ENCODE peak calls at places on chromosomes 3 and 15, in ten cellular contexts. A, B, Q, N, H, F, P, S, O and R are unnamed samples.

GRCh38 chr3:50617911-50618481 is 1.0 kb downstream of the MAPKAPK3 start:
- DNase-seq in P (no peak), B (no peak), S (no peak), F (no peak), Q (no peak), N (no peak), A (no peak), H (no peak), O (no peak), R (no peak)

GRCh38 chr15:39096608-39097007 is 484.3 kb upstream of the THBS1 start:
- DNase-seq in Q (no peak), H (no peak), P (no peak), N (no peak), O (no peak), S (no peak), B (no peak), F (no peak), A (no peak), R (no peak)

GRCh38 chr3:8608041-8608790 is 36.4 kb downstream of the SSUH2 start:
- DNase-seq in B (no peak), Q (no peak), O (no peak), A (no peak), P (no peak), S (no peak), F (no peak), N (no peak), H (no peak), R (no peak)

GRCh38 chr15:33374181-33375006 is 63.6 kb downstream of the RYR3 start:
- DNase-seq in B (no peak), O (no peak), S (no peak), A (no peak), P (no peak), Q (no peak), N (no peak), H (no peak), F (no peak), R (no peak)

GRCh38 chr15:101549647-101550046 is 60.1 kb upstream of the PCSK6 start:
- DNase-seq in H (no peak), P (no peak), O (no peak), Q (no peak), A (no peak), N (no peak), F (no peak), S (no peak), B (no peak), R (no peak)

GRCh38 chr3:33131328-33132018 is 17.7 kb downstream of the CRTAP start:
- DNase-seq in N (no peak), P (no peak), F (peak), A (peak), B (no peak), Q (peak), H (peak), S (no peak), O (no peak), R (no peak)

GRCh38 chr15:100056411-100057072 is 285.2 kb downstream of the ADAMTS17 start:
- DNase-seq in P (no peak), F (no peak), N (no peak), B (no peak), H (no peak), S (no peak), O (no peak), Q (no peak), A (no peak), R (no peak)

GRCh38 chr3:132553811-132554210 is 43.3 kb upstream of the ACKR4 start:
- DNase-seq in A (no peak), B (no peak), H (no peak), S (no peak), F (no peak), Q (no peak), O (no peak), N (no peak), P (no peak), R (no peak)

GRCh38 chr15:42450434-42450790 is 40.5 kb downstream of the ZNF106 start:
- DNase-seq in S (no peak), Q (no peak), B (no peak), H (no peak), N (no peak), A (no peak), O (no peak), P (no peak), F (no peak), R (no peak)

GRCh38 chr15:20345401-20345958 is 196.1 kb downstream of the GOLGA6L6 start:
- DNase-seq in F (no peak), O (no peak), Q (peak), N (no peak), H (no peak), A (no peak), S (no peak), P (no peak), B (no peak), R (no peak)

GRCh38 chr3:46593979-46594378 is 18.3 kb upstream of the FAM240A start:
- DNase-seq in F (no peak), S (no peak), N (no peak), Q (no peak), B (no peak), A (no peak), O (no peak), H (no peak), P (no peak), R (no peak)

GRCh38 chr3:9168230-9168629 is 81.2 kb downstream of the SRGAP3 start:
- DNase-seq in B (no peak), P (peak), H (no peak), A (no peak), F (no peak), O (no peak), S (no peak), N (no peak), Q (no peak), R (no peak)

GRCh38 chr3:197586181-197586580 is 30.4 kb upstream of the BDH1 start:
- DNase-seq in P (no peak), B (no peak), A (no peak), N (no peak), F (no peak), O (no peak), Q (no peak), H (no peak), S (no peak), R (no peak)

GRCh38 chr3:53258600-53259426 is 3.0 kb upstream of the TKT start:
- DNase-seq in H (no peak), S (no peak), F (no peak), Q (no peak), A (no peak), N (no peak), P (no peak), O (no peak), B (no peak), R (no peak)

GRCh38 chr15:68106656-68107055 is 52.5 kb downstream of the PIAS1 start:
- DNase-seq in H (peak), B (no peak), A (no peak), N (no peak), P (no peak), Q (no peak), S (no peak), O (no peak), F (no peak), R (no peak)

GRCh38 chr15:80179025-80179759 is 26.4 kb downstream of the FAH start:
- DNase-seq in O (no peak), A (no peak), Q (no peak), F (no peak), S (no peak), P (no peak), N (no peak), H (peak), B (peak), R (peak)

GRCh38 chr15:25022233-25022632 is 67.4 kb downstream of the SNRPN start:
- DNase-seq in P (no peak), B (no peak), A (no peak), Q (no peak), O (no peak), H (peak), N (no peak), F (no peak), S (no peak), R (no peak)

GRCh38 chr3:187929115-187929828 is 184.0 kb upstream of the BCL6 start:
- DNase-seq in P (no peak), Q (no peak), A (no peak), H (no peak), S (no peak), B (no peak), F (no peak), N (no peak), O (no peak), R (no peak)

GRCh38 chr3:50375200-50375931 is 16.0 kb upstream of the TMEM115 start:
- DNase-seq in P (no peak), Q (no peak), H (no peak), A (no peak), S (no peak), F (no peak), B (no peak), N (no peak), O (no peak), R (no peak)

GRCh38 chr3:12027199-12027598 is 23.0 kb downstream of the SYN2 start:
- DNase-seq in N (no peak), A (no peak), H (no peak), B (no peak), O (no peak), Q (no peak), P (no peak), S (no peak), F (no peak), R (no peak)

GRCh38 chr15:45710657-45711056 is 75.8 kb downstream of the SQOR start:
- DNase-seq in S (no peak), Q (no peak), O (no peak), F (no peak), H (no peak), N (no peak), A (no peak), B (no peak), P (no peak), R (no peak)

GRCh38 chr3:108324177-108324576 is 27.8 kb downstream of the HHLA2 start:
- DNase-seq in P (no peak), N (no peak), Q (no peak), B (no peak), O (no peak), F (no peak), S (no peak), H (no peak), A (no peak), R (no peak)

GRCh38 chr3:160986060-160986459 is 119.1 kb downstream of the B3GALNT1 start:
- DNase-seq in Q (no peak), P (no peak), B (no peak), N (no peak), H (no peak), A (no peak), F (no peak), S (peak), O (peak), R (no peak)

GRCh38 chr15:68843425-68844311 is 23.0 kb upstream of the ANP32A start:
- DNase-seq in A (no peak), O (no peak), B (no peak), S (peak), P (no peak), H (peak), N (no peak), F (no peak), Q (no peak), R (no peak)

GRCh38 chr15:73072894-73073293 is 20.6 kb downstream of the NEO1 start:
- DNase-seq in B (no peak), S (no peak), A (no peak), O (no peak), F (no peak), Q (no peak), H (no peak), N (no peak), P (no peak), R (no peak)

GRCh38 chr3:13685721-13686120 is 136.8 kb downstream of the FBLN2 start:
- DNase-seq in O (no peak), S (no peak), N (no peak), Q (no peak), P (no peak), H (no peak), B (no peak), A (no peak), F (no peak), R (no peak)

GRCh38 chr3:142586803-142587406 is 8.4 kb upstream of the ATR start:
- DNase-seq in S (peak), A (peak), O (peak), F (peak), P (no peak), Q (no peak), B (peak), N (no peak), H (peak), R (peak)

GRCh38 chr15:91142097-91142744 is 42.2 kb downstream of the SV2B start:
- DNase-seq in N (no peak), S (no peak), B (no peak), A (peak), H (no peak), F (no peak), P (no peak), Q (no peak), O (no peak), R (no peak)

GRCh38 chr15:70281811-70282307 is 184.1 kb upstream of the TLE3 start:
- DNase-seq in P (no peak), Q (peak), H (peak), O (no peak), F (no peak), S (no peak), B (peak), A (no peak), N (peak), R (no peak)

GRCh38 chr3:74053970-74054369 is 429.2 kb upstream of the PDZRN3 start:
- DNase-seq in N (no peak), F (no peak), A (no peak), S (no peak), Q (no peak), P (no peak), B (no peak), H (no peak), O (no peak), R (no peak)

GRCh38 chr15:67358812-67359211 is 104.2 kb downstream of the IQCH start:
- DNase-seq in P (no peak), N (no peak), A (no peak), Q (no peak), H (no peak), S (no peak), O (no peak), F (no peak), B (no peak), R (no peak)

GRCh38 chr15:62858343-62858742 is 184.2 kb upstream of the TPM1 start:
- DNase-seq in O (no peak), S (no peak), B (no peak), F (no peak), N (no peak), Q (no peak), H (no peak), A (no peak), P (no peak), R (no peak)

GRCh38 chr3:194187543-194187942 is 51.6 kb downstream of the HES1 start:
- DNase-seq in A (no peak), H (no peak), O (no peak), N (no peak), F (no peak), Q (no peak), B (no peak), P (no peak), S (no peak), R (no peak)